ENCODE peak calls at places on chromosomes 6 and 20, in ten cellular contexts. X is Jurkat, Clone E6-1; U is T-helper 9 cell; P is mesothelial cell of epicardium; Y is brain microvascular endothelial cell; S is fibroblast of the conjunctiva; Z is epithelial cell of esophagus; H is pancreas; I is HCEC 1CT; V is NCI-H1092 treated with DMSO at 0.1 percent for 48 hours. L is an unnamed sample.
A peak's percentile ranks its signal among the peaks of the same experiment; 100 is the strongest.

GRCh38 chr20:19974621-19975435 is 42.3 kb upstream of the NAA20 start:
- DNase-seq in X (no peak), U (no peak), P (peak; percentile 48), Y (peak; percentile 90), S (peak; percentile 97), Z (peak; percentile 96), H (peak; percentile 95), I (peak; percentile 84), V (peak; percentile 71), L (no peak)

GRCh38 chr20:2816030-2816582 is at the start of gene TMEM239:
- DNase-seq in X (no peak), U (no peak), P (no peak), Y (no peak), S (no peak), Z (no peak), H (peak; percentile 45), I (no peak), V (no peak), L (no peak)

GRCh38 chr20:46414608-46415007 is 8.2 kb upstream of the ELMO2 start:
- DNase-seq in X (no peak), U (no peak), P (no peak), Y (no peak), S (no peak), Z (peak; percentile 28), H (no peak), I (no peak), V (no peak), L (no peak)

GRCh38 chr20:3744806-3745685 is 12.6 kb downstream of the HSPA12B start:
- DNase-seq in X (peak; percentile 60), U (peak; percentile 72), P (no peak), Y (peak; percentile 13), S (no peak), Z (peak; percentile 93), H (peak; percentile 84), I (no peak), V (no peak), L (peak; percentile 65)

GRCh38 chr6:146336200-146336599 is 207.4 kb upstream of the RAB32 start:
- DNase-seq in X (no peak), U (no peak), P (no peak), Y (no peak), S (no peak), Z (no peak), H (no peak), I (peak; percentile 8), V (no peak), L (no peak)

GRCh38 chr6:38184780-38185080 is 365.2 kb downstream of the ZFAND3 start:
- DNase-seq in X (no peak), U (no peak), P (no peak), Y (no peak), S (no peak), Z (no peak), H (no peak), I (no peak), V (peak; percentile 22), L (no peak)

GRCh38 chr6:33774774-33775173 is 14.2 kb downstream of the LEMD2 start:
- DNase-seq in X (no peak), U (no peak), P (no peak), Y (no peak), S (no peak), Z (no peak), H (no peak), I (no peak), V (no peak), L (no peak)

GRCh38 chr6:4130357-4130987 is 4.9 kb downstream of the ECI2 start:
- DNase-seq in X (no peak), U (no peak), P (no peak), Y (no peak), S (no peak), Z (no peak), H (peak; percentile 94), I (no peak), V (no peak), L (peak; percentile 38)

GRCh38 chr20:24612799-24613775 is 143.7 kb downstream of the SYNDIG1 start:
- DNase-seq in X (peak; percentile 45), U (no peak), P (no peak), Y (no peak), S (no peak), Z (no peak), H (no peak), I (no peak), V (no peak), L (no peak)

GRCh38 chr6:131460603-131460995 is 112.4 kb upstream of the ARG1 start:
- DNase-seq in X (no peak), U (no peak), P (no peak), Y (no peak), S (no peak), Z (no peak), H (no peak), I (no peak), V (no peak), L (no peak)

GRCh38 chr6:161836643-161837448 is 563.0 kb upstream of the AGPAT4 start:
- DNase-seq in X (no peak), U (no peak), P (no peak), Y (no peak), S (peak; percentile 3), Z (no peak), H (no peak), I (no peak), V (no peak), L (no peak)

GRCh38 chr6:127117979-127118504 is 429 bp upstream of the RSPO3 start:
- DNase-seq in X (no peak), U (no peak), P (peak; percentile 21), Y (no peak), S (no peak), Z (no peak), H (peak; percentile 44), I (no peak), V (no peak), L (no peak)

GRCh38 chr6:3026811-3027626 is 27.3 kb downstream of the NQO2 start:
- DNase-seq in X (peak; percentile 32), U (no peak), P (no peak), Y (no peak), S (peak; percentile 2), Z (no peak), H (no peak), I (no peak), V (no peak), L (no peak)

GRCh38 chr6:105616521-105616920 is 213.6 kb upstream of the PREP start:
- DNase-seq in X (no peak), U (no peak), P (no peak), Y (no peak), S (no peak), Z (peak; percentile 69), H (no peak), I (peak; percentile 60), V (no peak), L (no peak)

GRCh38 chr20:25284131-25284601 is 36.3 kb downstream of the PYGB start:
- DNase-seq in X (no peak), U (no peak), P (no peak), Y (no peak), S (no peak), Z (no peak), H (peak; percentile 51), I (no peak), V (no peak), L (no peak)

GRCh38 chr6:151096691-151097090 is 143.1 kb upstream of the AKAP12 start:
- DNase-seq in X (no peak), U (no peak), P (no peak), Y (no peak), S (no peak), Z (no peak), H (no peak), I (no peak), V (no peak), L (no peak)

GRCh38 chr20:50385733-50386640 is 124.2 kb upstream of the PTPN1 start:
- DNase-seq in X (peak; percentile 91), U (peak; percentile 46), P (no peak), Y (no peak), S (no peak), Z (no peak), H (no peak), I (no peak), V (no peak), L (no peak)

GRCh38 chr6:30687659-30688431 is 1.4 kb upstream of the PPP1R18 start:
- DNase-seq in X (no peak), U (no peak), P (no peak), Y (no peak), S (no peak), Z (peak; percentile 36), H (peak; percentile 59), I (peak; percentile 61), V (no peak), L (no peak)

GRCh38 chr6:141153563-141153962 is 979.2 kb upstream of the GJE1 start:
- DNase-seq in X (no peak), U (no peak), P (no peak), Y (no peak), S (no peak), Z (no peak), H (no peak), I (no peak), V (no peak), L (no peak)

GRCh38 chr6:35128496-35128895 is 12.6 kb downstream of the TCP11 start:
- DNase-seq in X (no peak), U (no peak), P (no peak), Y (peak; percentile 34), S (no peak), Z (no peak), H (no peak), I (no peak), V (no peak), L (no peak)

GRCh38 chr6:151493495-151494234 is at the start of gene CCDC170:
- DNase-seq in X (no peak), U (no peak), P (peak; percentile 37), Y (peak; percentile 22), S (no peak), Z (no peak), H (peak; percentile 66), I (no peak), V (no peak), L (peak; percentile 30)

GRCh38 chr6:99618649-99619408 is 12.2 kb downstream of the PRDM13 start:
- DNase-seq in X (no peak), U (no peak), P (no peak), Y (no peak), S (no peak), Z (no peak), H (no peak), I (no peak), V (no peak), L (no peak)

GRCh38 chr6:74840953-74841352 is 364.9 kb downstream of the COL12A1 start:
- DNase-seq in X (no peak), U (no peak), P (no peak), Y (no peak), S (no peak), Z (no peak), H (no peak), I (no peak), V (no peak), L (no peak)